ENCODE peak calls at places on chromosomes 1 and 21, in nine cellular contexts. Z is activated CD4-positive, alpha-beta T cell treated with anti-CD3 and anti-CD28 coated beads for 24 hours; O is HFF-Myc; U is stimulated activated naive CD8-positive, alpha-beta T cell treated with anti-CD3 and anti-CD28 coated beads, Interleukin-15, Interleukin-2, amounts not matched to agents 100 U/mL and 50 U/mL, for 24 hours; F is sciatic nerve; V is T follicular helper cell; E is KG1; W is NB4; B is iris pigment epithelial cell. A is an unnamed sample.

GRCh38 chr21:33059319-33059894 is 10.5 kb upstream of the OLIG1 start:
- DNase-seq in U (no peak), B (peak), Z (no peak), W (peak), V (no peak), E (peak), F (no peak), O (no peak), A (no peak)

GRCh38 chr21:38863291-38863690 is 57.6 kb downstream of the ETS2 start:
- DNase-seq in W (no peak), U (no peak), E (no peak), B (no peak), Z (no peak), V (no peak), O (no peak), F (no peak), A (no peak)

GRCh38 chr1:89001510-89001909 is 9.1 kb upstream of the KYAT3 start:
- DNase-seq in U (no peak), E (no peak), B (peak), F (no peak), Z (no peak), O (no peak), W (no peak), V (no peak), A (no peak)

GRCh38 chr1:32758795-32759430 is 56.3 kb upstream of the SYNC start:
- DNase-seq in W (no peak), F (no peak), E (no peak), B (no peak), Z (no peak), V (no peak), U (no peak), O (no peak), A (no peak)

GRCh38 chr1:230572121-230573083 is 69.9 kb upstream of the COG2 start:
- DNase-seq in F (no peak), W (peak), B (peak), O (no peak), V (no peak), Z (no peak), U (no peak), E (no peak), A (no peak)

GRCh38 chr1:198316681-198317080 is 159.9 kb downstream of the NEK7 start:
- DNase-seq in U (no peak), F (no peak), O (no peak), Z (no peak), B (no peak), E (no peak), V (no peak), W (no peak), A (no peak)

GRCh38 chr1:157092831-157093230 is 6.8 kb downstream of the ETV3L start:
- DNase-seq in O (no peak), B (no peak), Z (no peak), V (no peak), U (no peak), F (peak), W (no peak), E (no peak), A (no peak)

GRCh38 chr21:35164971-35165483 is 115.9 kb upstream of the RUNX1 start:
- DNase-seq in F (no peak), Z (no peak), O (no peak), V (no peak), U (no peak), B (no peak), E (no peak), W (no peak), A (no peak)

GRCh38 chr1:223136086-223136485 is 7.0 kb downstream of the TLR5 start:
- DNase-seq in U (no peak), Z (no peak), V (no peak), F (no peak), O (no peak), W (peak), B (no peak), E (no peak), A (no peak)

GRCh38 chr1:228471762-228472398 is 15.3 kb upstream of the RNF187 start:
- DNase-seq in Z (no peak), F (no peak), E (no peak), W (peak), O (no peak), U (no peak), B (peak), V (no peak), A (peak)

A was measured in RWPE1.